ENCODE peak calls at places on chromosomes 2 and 18, in eight cellular contexts. One of them, this sample, is unnamed.

GRCh38 chr2:207796585-207797350 is 27.1 kb upstream of the FZD5 start:
- DNase-seq in kidney tubule cell: peak
- DNase-seq in activated CD8-positive, alpha-beta memory T cell treated with anti-CD3 and anti-CD28 coated beads, Interleukin-2, amount 10 ng/mL, durations not matched to agents 7 days and 5 days: no peak
- DNase-seq in AG08396: peak
- DNase-seq in stimulated activated CD8-positive, alpha-beta memory T cell treated with anti-CD3 and anti-CD28 coated beads, Interleukin-2, amount 100 ng/mL, for 1 hour: no peak
- DNase-seq in choroid plexus epithelial cell: peak
- DNase-seq in NCI-H510A: peak
- DNase-seq in endothelial cell: no peak
- DNase-seq in this sample: peak

GRCh38 chr2:133773862-133774674 is 205.8 kb upstream of the NCKAP5 start:
- DNase-seq in kidney tubule cell: no peak
- DNase-seq in activated CD8-positive, alpha-beta memory T cell treated with anti-CD3 and anti-CD28 coated beads, Interleukin-2, amount 10 ng/mL, durations not matched to agents 7 days and 5 days: no peak
- DNase-seq in AG08396: no peak
- DNase-seq in stimulated activated CD8-positive, alpha-beta memory T cell treated with anti-CD3 and anti-CD28 coated beads, Interleukin-2, amount 100 ng/mL, for 1 hour: no peak
- DNase-seq in choroid plexus epithelial cell: no peak
- DNase-seq in NCI-H510A: no peak
- DNase-seq in endothelial cell: no peak
- DNase-seq in this sample: no peak

GRCh38 chr2:67416136-67416535 is 19.0 kb downstream of the ETAA1 start:
- DNase-seq in kidney tubule cell: no peak
- DNase-seq in activated CD8-positive, alpha-beta memory T cell treated with anti-CD3 and anti-CD28 coated beads, Interleukin-2, amount 10 ng/mL, durations not matched to agents 7 days and 5 days: no peak
- DNase-seq in AG08396: no peak
- DNase-seq in stimulated activated CD8-positive, alpha-beta memory T cell treated with anti-CD3 and anti-CD28 coated beads, Interleukin-2, amount 100 ng/mL, for 1 hour: no peak
- DNase-seq in choroid plexus epithelial cell: no peak
- DNase-seq in NCI-H510A: no peak
- DNase-seq in endothelial cell: no peak
- DNase-seq in this sample: peak

GRCh38 chr2:134189009-134189717 is 64.7 kb upstream of the MGAT5 start:
- DNase-seq in kidney tubule cell: peak
- DNase-seq in activated CD8-positive, alpha-beta memory T cell treated with anti-CD3 and anti-CD28 coated beads, Interleukin-2, amount 10 ng/mL, durations not matched to agents 7 days and 5 days: no peak
- DNase-seq in AG08396: peak
- DNase-seq in stimulated activated CD8-positive, alpha-beta memory T cell treated with anti-CD3 and anti-CD28 coated beads, Interleukin-2, amount 100 ng/mL, for 1 hour: no peak
- DNase-seq in choroid plexus epithelial cell: peak
- DNase-seq in NCI-H510A: peak
- DNase-seq in endothelial cell: no peak
- DNase-seq in this sample: peak

GRCh38 chr2:217314021-217314460 is 454.2 kb upstream of the TNP1 start:
- DNase-seq in kidney tubule cell: no peak
- DNase-seq in activated CD8-positive, alpha-beta memory T cell treated with anti-CD3 and anti-CD28 coated beads, Interleukin-2, amount 10 ng/mL, durations not matched to agents 7 days and 5 days: no peak
- DNase-seq in AG08396: no peak
- DNase-seq in stimulated activated CD8-positive, alpha-beta memory T cell treated with anti-CD3 and anti-CD28 coated beads, Interleukin-2, amount 100 ng/mL, for 1 hour: no peak
- DNase-seq in choroid plexus epithelial cell: no peak
- DNase-seq in NCI-H510A: no peak
- DNase-seq in endothelial cell: no peak
- DNase-seq in this sample: no peak

GRCh38 chr2:102114851-102115497 is 27.6 kb upstream of the IL1R1 start:
- DNase-seq in kidney tubule cell: peak
- DNase-seq in activated CD8-positive, alpha-beta memory T cell treated with anti-CD3 and anti-CD28 coated beads, Interleukin-2, amount 10 ng/mL, durations not matched to agents 7 days and 5 days: no peak
- DNase-seq in AG08396: no peak
- DNase-seq in stimulated activated CD8-positive, alpha-beta memory T cell treated with anti-CD3 and anti-CD28 coated beads, Interleukin-2, amount 100 ng/mL, for 1 hour: no peak
- DNase-seq in choroid plexus epithelial cell: peak
- DNase-seq in NCI-H510A: no peak
- DNase-seq in endothelial cell: no peak
- DNase-seq in this sample: peak

GRCh38 chr2:20629581-20630291 is 21.2 kb downstream of the HS1BP3 start:
- DNase-seq in kidney tubule cell: no peak
- DNase-seq in activated CD8-positive, alpha-beta memory T cell treated with anti-CD3 and anti-CD28 coated beads, Interleukin-2, amount 10 ng/mL, durations not matched to agents 7 days and 5 days: no peak
- DNase-seq in AG08396: no peak
- DNase-seq in stimulated activated CD8-positive, alpha-beta memory T cell treated with anti-CD3 and anti-CD28 coated beads, Interleukin-2, amount 100 ng/mL, for 1 hour: no peak
- DNase-seq in choroid plexus epithelial cell: no peak
- DNase-seq in NCI-H510A: no peak
- DNase-seq in endothelial cell: no peak
- DNase-seq in this sample: no peak

GRCh38 chr18:46096651-46097300 is 1.3 kb downstream of the ATP5F1A start:
- DNase-seq in kidney tubule cell: peak
- DNase-seq in activated CD8-positive, alpha-beta memory T cell treated with anti-CD3 and anti-CD28 coated beads, Interleukin-2, amount 10 ng/mL, durations not matched to agents 7 days and 5 days: peak
- DNase-seq in AG08396: peak
- DNase-seq in stimulated activated CD8-positive, alpha-beta memory T cell treated with anti-CD3 and anti-CD28 coated beads, Interleukin-2, amount 100 ng/mL, for 1 hour: no peak
- DNase-seq in choroid plexus epithelial cell: peak
- DNase-seq in NCI-H510A: no peak
- DNase-seq in endothelial cell: no peak
- DNase-seq in this sample: no peak

GRCh38 chr2:134671498-134671897 is 47.3 kb downstream of the TMEM163 start:
- DNase-seq in kidney tubule cell: peak
- DNase-seq in activated CD8-positive, alpha-beta memory T cell treated with anti-CD3 and anti-CD28 coated beads, Interleukin-2, amount 10 ng/mL, durations not matched to agents 7 days and 5 days: peak
- DNase-seq in AG08396: no peak
- DNase-seq in stimulated activated CD8-positive, alpha-beta memory T cell treated with anti-CD3 and anti-CD28 coated beads, Interleukin-2, amount 100 ng/mL, for 1 hour: no peak
- DNase-seq in choroid plexus epithelial cell: no peak
- DNase-seq in NCI-H510A: no peak
- DNase-seq in endothelial cell: no peak
- DNase-seq in this sample: no peak

GRCh38 chr2:207385903-207386302 is 143.9 kb upstream of the CREB1 start:
- DNase-seq in kidney tubule cell: peak
- DNase-seq in activated CD8-positive, alpha-beta memory T cell treated with anti-CD3 and anti-CD28 coated beads, Interleukin-2, amount 10 ng/mL, durations not matched to agents 7 days and 5 days: no peak
- DNase-seq in AG08396: peak
- DNase-seq in stimulated activated CD8-positive, alpha-beta memory T cell treated with anti-CD3 and anti-CD28 coated beads, Interleukin-2, amount 100 ng/mL, for 1 hour: no peak
- DNase-seq in choroid plexus epithelial cell: peak
- DNase-seq in NCI-H510A: no peak
- DNase-seq in endothelial cell: no peak
- DNase-seq in this sample: peak

GRCh38 chr2:161136696-161137324 is 23.4 kb upstream of the TANK start:
- DNase-seq in kidney tubule cell: peak
- DNase-seq in activated CD8-positive, alpha-beta memory T cell treated with anti-CD3 and anti-CD28 coated beads, Interleukin-2, amount 10 ng/mL, durations not matched to agents 7 days and 5 days: no peak
- DNase-seq in AG08396: no peak
- DNase-seq in stimulated activated CD8-positive, alpha-beta memory T cell treated with anti-CD3 and anti-CD28 coated beads, Interleukin-2, amount 100 ng/mL, for 1 hour: no peak
- DNase-seq in choroid plexus epithelial cell: peak
- DNase-seq in NCI-H510A: no peak
- DNase-seq in endothelial cell: no peak
- DNase-seq in this sample: peak

GRCh38 chr18:31492671-31493070 is 5.3 kb upstream of the DSG2 start:
- DNase-seq in kidney tubule cell: no peak
- DNase-seq in activated CD8-positive, alpha-beta memory T cell treated with anti-CD3 and anti-CD28 coated beads, Interleukin-2, amount 10 ng/mL, durations not matched to agents 7 days and 5 days: no peak
- DNase-seq in AG08396: no peak
- DNase-seq in stimulated activated CD8-positive, alpha-beta memory T cell treated with anti-CD3 and anti-CD28 coated beads, Interleukin-2, amount 100 ng/mL, for 1 hour: no peak
- DNase-seq in choroid plexus epithelial cell: no peak
- DNase-seq in NCI-H510A: no peak
- DNase-seq in endothelial cell: no peak
- DNase-seq in this sample: no peak

GRCh38 chr2:106004854-106005253 is 189.2 kb downstream of the UXS1 start:
- DNase-seq in kidney tubule cell: no peak
- DNase-seq in activated CD8-positive, alpha-beta memory T cell treated with anti-CD3 and anti-CD28 coated beads, Interleukin-2, amount 10 ng/mL, durations not matched to agents 7 days and 5 days: no peak
- DNase-seq in AG08396: no peak
- DNase-seq in stimulated activated CD8-positive, alpha-beta memory T cell treated with anti-CD3 and anti-CD28 coated beads, Interleukin-2, amount 100 ng/mL, for 1 hour: no peak
- DNase-seq in choroid plexus epithelial cell: no peak
- DNase-seq in NCI-H510A: no peak
- DNase-seq in endothelial cell: no peak
- DNase-seq in this sample: no peak

GRCh38 chr2:143399679-143400078 is 270.5 kb downstream of the ARHGAP15 start:
- DNase-seq in kidney tubule cell: no peak
- DNase-seq in activated CD8-positive, alpha-beta memory T cell treated with anti-CD3 and anti-CD28 coated beads, Interleukin-2, amount 10 ng/mL, durations not matched to agents 7 days and 5 days: no peak
- DNase-seq in AG08396: no peak
- DNase-seq in stimulated activated CD8-positive, alpha-beta memory T cell treated with anti-CD3 and anti-CD28 coated beads, Interleukin-2, amount 100 ng/mL, for 1 hour: no peak
- DNase-seq in choroid plexus epithelial cell: no peak
- DNase-seq in NCI-H510A: no peak
- DNase-seq in endothelial cell: no peak
- DNase-seq in this sample: no peak

GRCh38 chr2:191115801-191116200 is 35.0 kb downstream of the STAT4 start:
- DNase-seq in kidney tubule cell: peak
- DNase-seq in activated CD8-positive, alpha-beta memory T cell treated with anti-CD3 and anti-CD28 coated beads, Interleukin-2, amount 10 ng/mL, durations not matched to agents 7 days and 5 days: no peak
- DNase-seq in AG08396: no peak
- DNase-seq in stimulated activated CD8-positive, alpha-beta memory T cell treated with anti-CD3 and anti-CD28 coated beads, Interleukin-2, amount 100 ng/mL, for 1 hour: no peak
- DNase-seq in choroid plexus epithelial cell: peak
- DNase-seq in NCI-H510A: no peak
- DNase-seq in endothelial cell: no peak
- DNase-seq in this sample: peak

This sample was measured in fibroblast of pulmonary artery.